ENCODE peak calls at places on chromosome 6, in four cellular contexts. U is substantia nigra; B is endothelial cell; I is activated CD4-positive, alpha-beta T cell treated with anti-CD3 and anti-CD28 coated beads, Interleukin-2, amount 10 ng/mL, durations not matched to agents 7 days and 5 days. T is an unnamed sample.
A peak's percentile ranks its signal among the peaks of the same experiment; 100 is the strongest.

GRCh38 chr6:11755725-11756124 is 22.9 kb downstream of the ADTRP start:
- DNase-seq in U (no peak), B (no peak), I (no peak), T (no peak)

GRCh38 chr6:99512033-99512432 is 3.2 kb downstream of the USP45 start:
- DNase-seq in U (no peak), B (no peak), I (no peak), T (no peak)

GRCh38 chr6:114144887-114145851 is 174.2 kb upstream of the HDAC2 start:
- DNase-seq in U (no peak), B (no peak), I (no peak), T (no peak)

GRCh38 chr6:35737413-35738211 is 780 bp downstream of the ARMC12 start:
- DNase-seq in U (peak; percentile 9), B (no peak), I (peak; percentile 50), T (peak; percentile 81)

GRCh38 chr6:113755449-113756289 is 101.5 kb upstream of the MARCKS start:
- DNase-seq in U (no peak), B (no peak), I (no peak), T (peak; percentile 74)

GRCh38 chr6:708237-708598 is 15.3 kb upstream of the EXOC2 start:
- DNase-seq in U (no peak), B (no peak), I (no peak), T (no peak)

GRCh38 chr6:166553563-166554271 is 32.8 kb downstream of the RAMACL start:
- DNase-seq in U (no peak), B (no peak), I (no peak), T (no peak)

GRCh38 chr6:147022041-147022440 is 182.2 kb upstream of the STXBP5 start:
- DNase-seq in U (no peak), B (no peak), I (no peak), T (no peak)

GRCh38 chr6:40735126-40735920 is 148.2 kb upstream of the LRFN2 start:
- DNase-seq in U (no peak), B (no peak), I (no peak), T (no peak)

GRCh38 chr6:109816452-109817374 is 125.6 kb downstream of the FIG4 start:
- DNase-seq in U (no peak), B (no peak), I (no peak), T (no peak)

GRCh38 chr6:6547111-6547879 is 41.2 kb upstream of the LY86 start:
- DNase-seq in U (peak; percentile 77), B (peak; percentile 92), I (peak; percentile 83), T (peak; percentile 88)

GRCh38 chr6:161232001-161232400 is 41.9 kb downstream of the AGPAT4 start:
- DNase-seq in U (no peak), B (no peak), I (no peak), T (no peak)

GRCh38 chr6:3230275-3231212 is 3.1 kb upstream of the TUBB2B start:
- DNase-seq in U (no peak), B (peak; percentile 46), I (no peak), T (no peak)

GRCh38 chr6:37168809-37169457 is 1.0 kb upstream of the PIM1 start:
- DNase-seq in U (no peak), B (no peak), I (no peak), T (no peak)

GRCh38 chr6:135901776-135902524 is 50.4 kb downstream of the PDE7B start:
- DNase-seq in U (no peak), B (no peak), I (no peak), T (no peak)

GRCh38 chr6:101706576-101706975 is 313.1 kb downstream of the GRIK2 start:
- DNase-seq in U (no peak), B (no peak), I (no peak), T (no peak)

GRCh38 chr6:14770572-14770971 is 475.3 kb upstream of the JARID2 start:
- DNase-seq in U (no peak), B (no peak), I (no peak), T (no peak)

GRCh38 chr6:36716476-36717093 is 19.0 kb downstream of the RAB44 start:
- DNase-seq in U (no peak), B (no peak), I (no peak), T (no peak)

GRCh38 chr6:139648430-139649000 is 274.1 kb upstream of the CITED2 start:
- DNase-seq in U (no peak), B (no peak), I (no peak), T (peak; percentile 12)

GRCh38 chr6:169253745-169254238 is at the start of gene THBS2:
- DNase-seq in U (no peak), B (peak; percentile 23), I (no peak), T (no peak)

GRCh38 chr6:31293343-31293742 is 21.5 kb upstream of the HLA-C start:
- DNase-seq in U (no peak), B (peak; percentile 22), I (no peak), T (no peak)

GRCh38 chr6:135291288-135292116 is 110.4 kb downstream of the MYB start:
- DNase-seq in U (no peak), B (no peak), I (no peak), T (no peak)

GRCh38 chr6:4936681-4937041 is 67.2 kb downstream of the RPP40 start:
- DNase-seq in U (no peak), B (no peak), I (peak; percentile 42), T (peak; percentile 52)

GRCh38 chr6:169324661-169325459 is 71.2 kb upstream of the THBS2 start:
- DNase-seq in U (no peak), B (no peak), I (no peak), T (no peak)

GRCh38 chr6:124441430-124441829 is 520.8 kb upstream of the RNF217 start:
- DNase-seq in U (no peak), B (no peak), I (no peak), T (no peak)

GRCh38 chr6:32886674-32887383 is 32.8 kb downstream of the PSMB9 start:
- DNase-seq in U (no peak), B (no peak), I (no peak), T (no peak)

GRCh38 chr6:151962246-151962846 is 154.9 kb downstream of the ESR1 start:
- DNase-seq in U (no peak), B (no peak), I (peak; percentile 36), T (no peak)

GRCh38 chr6:134537146-134537555 is 219.2 kb upstream of the SGK1 start:
- DNase-seq in U (no peak), B (no peak), I (no peak), T (no peak)

GRCh38 chr6:69138893-69139494 is 503.9 kb downstream of the ADGRB3 start:
- DNase-seq in U (no peak), B (no peak), I (no peak), T (no peak)

GRCh38 chr6:105164418-105164817 is 15.4 kb downstream of the POPDC3 start:
- DNase-seq in U (no peak), B (no peak), I (no peak), T (no peak)

GRCh38 chr6:48311301-48311700 is 200.3 kb upstream of the PTCHD4 start:
- DNase-seq in U (no peak), B (no peak), I (no peak), T (no peak)